ENCODE peak calls at places on chromosomes 4 and X, in four cellular contexts. S is CD8-positive, alpha-beta memory T cell; K is Panc1; I is fibroblast of lung. L is an unnamed sample. For H3K36me3 and H3K27me3, the result is how much of the 10 kb centered on the place peaks cover.

GRCh38 chrX:40097101-40097491 is 662 bp downstream of the BCOR start:
- DNase-seq in S (peak), K (no peak), I (no peak), L (no peak)

GRCh38 chrX:38192007-38192625 is 28.6 kb downstream of the SRPX start:
- DNase-seq in S (no peak), K (no peak), I (peak), L (no peak)

GRCh38 chr4:102494603-102495002 is 6.6 kb upstream of the NFKB1 start:
- DNase-seq in S (no peak), K (no peak), I (no peak), L (no peak)

GRCh38 chr4:169899295-169899694 is 126.9 kb downstream of the MFAP3L start:
- DNase-seq in S (no peak), K (no peak), I (peak), L (no peak)

GRCh38 chrX:40473460-40474204 is 107.1 kb upstream of the ATP6AP2 start:
- DNase-seq in S (no peak), K (no peak), I (no peak), L (no peak)

GRCh38 chrX:19225906-19226305 is 103.6 kb upstream of the ADGRG2 start:
- DNase-seq in S (no peak), K (no peak), I (peak), L (no peak)

GRCh38 chr4:12875640-12876243 is 608.4 kb downstream of the RAB28 start:
- DNase-seq in S (no peak), K (no peak), I (no peak), L (no peak)

GRCh38 chrX:86148024-86148511 is at the start of gene DACH2:
- DNase-seq in S (no peak), K (no peak), I (peak), L (peak)

GRCh38 chrX:13275031-13275430 is 44.8 kb downstream of the ATXN3L start:
- DNase-seq in S (no peak), K (no peak), I (no peak), L (no peak)

GRCh38 chrX:38304010-38304409 is 23.3 kb downstream of the RPGR start:
- DNase-seq in S (no peak), K (no peak), I (no peak), L (no peak)

GRCh38 chrX:153719238-153719637 is 4.9 kb downstream of the BCAP31 start:
- DNase-seq in S (no peak), K (no peak), I (no peak), L (no peak)

GRCh38 chrX:129577473-129577872 is 37.4 kb downstream of the OCRL start:
- DNase-seq in S (no peak), K (no peak), I (peak), L (no peak)

GRCh38 chr4:10112658-10113284 is 3.8 kb downstream of the WDR1 start:
- DNase-seq in S (no peak), K (no peak), I (no peak), L (no peak)

GRCh38 chr4:10108818-10109783 is 7.5 kb downstream of the WDR1 start:
- DNase-seq in S (peak), K (no peak), I (peak), L (no peak)

GRCh38 chr4:10111067-10111801 is 5.4 kb downstream of the WDR1 start:
- DNase-seq in S (no peak), K (no peak), I (no peak), L (no peak)

GRCh38 chr4:10108391-10108790 is 8.2 kb downstream of the WDR1 start:
- DNase-seq in S (no peak), K (no peak), I (no peak), L (no peak)

DNA sequence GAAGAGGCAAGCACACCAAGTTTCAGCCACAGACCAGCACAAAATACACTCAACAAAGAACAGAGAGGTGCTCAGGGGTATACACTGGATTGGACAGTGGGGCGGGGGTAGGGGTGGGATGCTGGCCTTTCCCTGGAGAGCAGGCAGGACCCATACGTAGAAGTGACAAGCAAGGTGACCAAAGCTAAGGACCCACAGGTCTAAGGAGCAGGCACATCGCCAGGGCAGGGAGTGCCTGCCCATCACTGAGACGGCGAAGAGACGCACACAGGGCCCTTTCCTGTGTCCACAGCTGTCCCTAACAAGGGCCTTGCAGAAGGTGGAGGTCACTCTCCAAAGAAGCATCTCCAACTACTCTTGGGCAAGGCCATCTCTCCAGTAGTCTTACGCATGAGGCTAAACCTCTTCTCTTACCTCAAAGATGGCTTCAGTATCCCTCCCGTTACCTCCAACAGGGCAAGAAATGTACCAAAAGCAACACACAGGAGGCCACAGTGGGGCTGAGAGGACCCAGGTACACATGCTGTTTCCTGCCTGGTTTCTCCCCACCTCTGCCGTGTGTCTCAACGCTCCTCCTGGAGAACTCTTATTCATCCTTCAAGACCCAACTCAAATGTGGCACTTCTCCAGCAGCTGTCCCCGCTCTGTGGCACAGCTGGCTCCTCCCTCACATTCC is 6.5 kb downstream of the WDR1 start:
- DNase-seq in S (no peak), K (no peak), I (no peak), L (no peak)
- H3K36me3 ChIP-seq in S (half or more), K (under half), I (under half), L (half or more)

DNA sequence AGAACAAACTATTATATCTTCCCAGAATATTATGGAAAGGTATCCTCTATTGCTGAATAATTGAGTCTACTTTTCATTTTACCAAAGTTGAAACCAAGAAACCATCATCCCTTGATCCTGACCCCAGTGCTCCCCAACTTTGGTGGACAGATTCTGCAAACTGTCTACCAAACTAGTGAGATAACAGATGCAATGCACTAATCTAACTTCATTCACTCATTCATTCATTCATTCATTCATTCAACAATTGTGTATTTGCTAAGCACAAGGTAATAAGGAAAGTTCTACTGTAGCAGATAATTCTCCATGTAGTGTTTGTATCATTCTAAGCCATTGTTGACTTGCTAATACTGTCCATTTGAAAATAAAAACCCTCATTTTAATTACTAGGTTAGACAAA is 150.6 kb downstream of the UNC5C start:
- DNase-seq in S (no peak), K (no peak), I (no peak), L (no peak)
- H3K27me3 ChIP-seq in S (under half), K (under half), I (under half), L (under half)

GRCh38 chrX:104187931-104188330 is 21.7 kb downstream of the FAM199X start:
- DNase-seq in S (no peak), K (no peak), I (no peak), L (no peak)
- H3K36me3 ChIP-seq in S (under half), K (half or more), I (under half), L (under half)

GRCh38 chr4:8008391-8008790 is 68.7 kb upstream of the AFAP1 start:
- DNase-seq in S (no peak), K (no peak), I (no peak), L (no peak)
- H3K27me3 ChIP-seq in S (under half), K (under half), I (under half), L (under half)